ENCODE peak calls at places on chromosomes 5 and 9, in nine cellular contexts. G, F, B, C, V, P, O, K and U are unnamed samples.

GRCh38 chr9:13919386-13919785 is 394.6 kb downstream of the NFIB start:
- DNase-seq in C (no peak), B (no peak), V (no peak), P (no peak), G (no peak), K (no peak), O (no peak), F (no peak), U (no peak)

GRCh38 chr9:6686396-6686795 is 40.9 kb upstream of the GLDC start:
- DNase-seq in C (no peak), B (no peak), F (no peak), O (no peak), P (no peak), G (peak; percentile 62), V (no peak), K (no peak), U (no peak)

GRCh38 chr5:32711693-32712462 is 757 bp downstream of the NPR3 start:
- DNase-seq in V (peak; percentile 45), B (peak; percentile 16), O (no peak), F (peak; percentile 40), G (peak; percentile 31), C (no peak), P (peak; percentile 22), K (no peak), U (peak; percentile 88)

GRCh38 chr5:39495294-39495693 is 70.5 kb upstream of the DAB2 start:
- DNase-seq in B (no peak), F (no peak), G (no peak), C (no peak), K (no peak), V (no peak), O (no peak), P (no peak), U (no peak)

GRCh38 chr5:75558221-75558620 is 46.5 kb downstream of the POLK start:
- DNase-seq in B (no peak), G (no peak), F (no peak), C (no peak), V (no peak), O (no peak), K (no peak), P (no peak), U (no peak)

GRCh38 chr5:89117131-89117644 is 234.2 kb upstream of the MEF2C start:
- DNase-seq in F (no peak), B (no peak), C (no peak), P (no peak), O (no peak), K (no peak), V (no peak), G (peak; percentile 2), U (no peak)

GRCh38 chr5:74938250-74938649 is 72.1 kb upstream of the FAM169A start:
- DNase-seq in F (no peak), O (no peak), V (no peak), P (no peak), B (no peak), C (no peak), G (peak; percentile 64), K (no peak), U (no peak)

GRCh38 chr5:176153741-176154140 is 84.5 kb upstream of the SIMC1 start:
- DNase-seq in G (peak; percentile 66), C (no peak), K (no peak), B (no peak), O (no peak), F (no peak), P (peak; percentile 8), V (no peak), U (no peak)

DNA sequence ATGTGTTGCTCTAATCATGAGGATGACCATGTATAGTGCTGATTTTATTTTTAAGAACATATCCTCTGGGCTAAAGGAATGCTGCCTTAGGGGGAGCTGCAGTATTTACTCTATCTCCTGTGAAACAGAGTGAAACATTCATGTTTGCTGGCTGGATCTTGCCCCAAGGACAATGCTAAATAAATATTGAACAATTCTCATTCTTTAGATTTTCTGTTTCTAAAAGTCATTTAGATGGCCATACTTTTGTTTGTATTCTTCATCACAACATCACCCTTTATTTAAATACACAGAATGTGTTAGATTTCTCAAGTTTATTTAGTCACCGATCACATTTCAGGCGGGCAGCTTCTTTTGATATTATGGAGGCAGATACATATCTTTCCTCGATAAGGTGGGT is 103.3 kb downstream of the ARHGEF28 start:
- DNase-seq in F (no peak), O (no peak), K (no peak), G (no peak), P (no peak), C (no peak), V (no peak), B (no peak), U (no peak)
- TF ChIP-seq CTCF in F (no peak), O (no peak), K (no peak), G (no peak), P (no peak), C (no peak), V (no peak), B (no peak), U (no peak)

GRCh38 chr5:107378218-107378899 is 292.4 kb downstream of the EFNA5 start:
- DNase-seq in B (no peak), O (no peak), P (no peak), C (no peak), K (no peak), F (no peak), G (peak; percentile 50), V (no peak), U (no peak)

GRCh38 chr5:107380654-107381053 is 290.1 kb downstream of the EFNA5 start:
- DNase-seq in O (no peak), B (no peak), F (no peak), V (peak; percentile 24), C (no peak), P (no peak), K (no peak), G (no peak), U (no peak)

GRCh38 chr5:107383414-107383813 is 287.3 kb downstream of the EFNA5 start:
- DNase-seq in P (no peak), B (no peak), V (no peak), F (no peak), C (no peak), G (no peak), O (no peak), K (no peak), U (no peak)

GRCh38 chr5:107384256-107384655 is 286.5 kb downstream of the EFNA5 start:
- DNase-seq in K (no peak), C (no peak), B (no peak), P (no peak), G (no peak), V (no peak), O (no peak), F (no peak), U (no peak)

DNA sequence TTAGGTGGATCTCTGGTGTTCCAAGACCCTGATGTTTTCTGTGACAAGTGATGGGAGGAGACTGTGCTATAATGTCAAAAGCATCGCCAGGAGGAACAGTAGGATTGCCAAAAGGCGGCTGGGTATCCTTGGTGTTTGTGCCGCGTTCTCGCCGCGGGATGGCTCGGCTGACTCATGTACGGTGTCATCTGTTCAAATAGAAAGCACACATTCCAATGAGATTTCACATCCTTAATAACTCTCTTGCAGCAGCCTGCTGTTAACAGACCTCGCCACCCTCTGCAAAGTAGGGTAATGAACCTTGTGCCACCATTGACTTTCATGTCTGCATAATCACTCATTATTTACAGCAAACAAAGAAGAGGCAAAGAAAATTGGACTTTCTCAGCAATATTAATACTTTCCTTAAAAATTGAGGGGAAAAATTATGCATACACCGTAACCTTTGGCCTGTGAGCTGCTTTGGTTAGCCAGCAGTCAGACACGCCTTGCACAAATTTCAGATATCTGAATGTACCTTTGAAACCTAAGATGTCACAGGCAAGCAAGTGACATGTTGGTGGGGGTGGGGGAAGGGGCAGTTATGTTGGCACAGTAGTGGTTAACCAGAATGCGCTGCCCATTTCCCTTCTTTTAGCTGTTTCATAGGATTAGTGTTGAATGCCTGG is 289.4 kb downstream of the EFNA5 start:
- DNase-seq in O (no peak), C (no peak), G (peak; percentile 83), F (no peak), P (peak; percentile 90), K (no peak), B (no peak), V (no peak), U (peak; percentile 84)
- TF ChIP-seq CTCF in O (no peak), C (no peak), G (no peak), F (no peak), P (peak; percentile 17), K (no peak), B (no peak), V (no peak), U (peak; percentile 31)

GRCh38 chr5:117461403-117461802 is 886.8 kb upstream of the SEMA6A start:
- DNase-seq in C (no peak), B (no peak), O (no peak), F (no peak), G (no peak), P (no peak), K (no peak), V (no peak), U (no peak)

GRCh38 chr5:117454716-117455212 is 880.1 kb upstream of the SEMA6A start:
- DNase-seq in V (peak; percentile 53), O (no peak), C (no peak), K (peak; percentile 30), F (peak; percentile 42), G (peak; percentile 18), P (no peak), B (no peak), U (no peak)

DNA sequence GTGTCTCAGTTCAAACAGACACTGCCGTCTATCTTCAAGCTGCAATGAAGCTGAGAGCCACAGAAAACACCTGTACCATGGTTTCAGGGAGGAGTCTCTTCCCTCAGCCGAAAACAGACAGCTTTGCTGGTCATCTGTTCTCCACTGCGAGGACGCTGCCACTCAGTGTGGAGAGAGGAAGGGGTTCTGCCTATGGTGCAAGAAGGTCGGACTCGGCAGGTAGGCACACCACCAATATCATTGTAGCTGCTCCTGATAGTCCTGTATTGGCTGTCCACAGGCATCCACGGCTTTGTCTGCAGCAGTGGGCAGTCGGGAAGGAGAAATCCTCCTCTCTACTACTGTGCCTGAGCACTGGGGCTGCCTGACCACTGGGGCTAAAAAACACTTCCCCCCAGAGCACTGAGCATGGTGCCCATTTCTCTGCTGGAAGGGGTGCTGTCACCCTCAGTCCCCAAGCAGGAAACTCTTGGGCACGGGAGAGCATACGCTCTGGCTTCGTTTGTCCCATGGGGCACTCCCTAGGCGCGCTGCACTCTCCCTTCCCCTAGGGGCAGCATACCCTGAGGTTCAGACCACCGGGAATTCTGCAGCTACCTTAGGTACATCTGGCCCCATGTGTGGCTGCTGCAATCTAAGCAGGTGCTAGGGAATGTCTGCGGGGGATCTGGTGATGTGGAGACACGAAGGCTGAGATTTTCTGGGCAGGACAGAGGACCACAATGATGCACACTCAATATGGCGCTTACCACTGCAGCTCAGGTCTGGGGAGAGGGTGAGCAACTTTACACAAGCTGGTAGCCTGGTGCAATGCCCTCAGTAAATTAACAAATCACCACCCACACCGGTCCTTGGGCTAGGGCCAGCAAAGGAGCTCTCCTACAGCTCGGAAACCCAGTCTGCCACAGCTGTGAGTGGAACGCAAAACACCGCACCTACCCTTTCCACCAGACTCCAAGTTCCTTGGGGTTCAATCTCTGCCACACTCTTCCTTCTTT is 880.9 kb upstream of the SEMA6A start:
- DNase-seq in V (no peak), K (no peak), B (no peak), C (no peak), O (no peak), F (no peak), G (no peak), P (no peak), U (no peak)
- TF ChIP-seq CTCF in V (no peak), K (no peak), B (peak; percentile 63), C (peak; percentile 10), O (peak; percentile 2), F (no peak), G (peak; percentile 15), P (peak; percentile 46), U (no peak)

DNA sequence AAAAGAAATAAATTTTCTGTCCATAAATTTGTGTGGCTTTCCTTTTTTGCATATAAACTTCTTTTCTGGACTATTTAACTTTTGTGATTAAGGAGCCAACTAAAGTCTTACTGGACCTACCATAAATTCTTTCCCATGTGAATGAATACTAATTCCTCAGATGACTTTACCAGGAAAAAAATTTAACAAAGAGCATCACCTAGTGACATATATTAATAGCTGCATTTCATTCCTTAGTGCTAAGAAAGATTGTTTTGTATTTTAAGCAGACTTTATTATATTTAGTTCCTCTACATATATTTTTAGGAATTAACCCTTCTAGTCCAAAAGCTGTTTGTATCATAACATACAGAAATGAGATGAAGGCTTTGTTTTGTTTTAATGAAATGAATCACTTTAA is 64.4 kb downstream of the C9orf85 start:
- DNase-seq in O (no peak), B (no peak), F (no peak), K (no peak), V (no peak), C (peak; percentile 8), G (no peak), P (no peak), U (no peak)
- TF ChIP-seq CTCF in O (peak; percentile 16), B (no peak), F (peak; percentile 30), K (no peak), V (no peak), C (peak; percentile 34), G (no peak), P (no peak), U (peak; percentile 46)